ENCODE peak calls at places on chromosome 19, in five cellular contexts. V, J, B, G and Z are unnamed samples.

GRCh38 chr19:2254052-2254872 is 2.0 kb downstream of the JSRP1 start:
- DNase-seq in G (peak), B (no peak), V (peak), J (peak), Z (peak)

GRCh38 chr19:2207991-2208860 is 27.9 kb downstream of the PLEKHJ1 start:
- DNase-seq in G (peak), V (peak), B (no peak), J (peak), Z (peak)

GRCh38 chr19:35106291-35106583 is 9.4 kb upstream of the FXYD3 start:
- DNase-seq in B (no peak), J (no peak), V (no peak), G (no peak), Z (no peak)

GRCh38 chr19:42250666-42251531 is 4.0 kb downstream of the ERF start:
- DNase-seq in B (no peak), J (peak), V (no peak), G (no peak), Z (peak)

GRCh38 chr19:2239771-2240770 is 3.4 kb downstream of the SF3A2 start:
- DNase-seq in G (peak), B (no peak), V (peak), J (peak), Z (no peak)

GRCh38 chr19:34215006-34215665 is 39.2 kb upstream of the GARRE1 start:
- DNase-seq in V (no peak), B (no peak), G (no peak), J (no peak), Z (no peak)

GRCh38 chr19:56170261-56170660 is 5.5 kb upstream of the GALP start:
- DNase-seq in V (no peak), J (peak), G (no peak), B (no peak), Z (peak)

GRCh38 chr19:40982594-40983101 is 8.4 kb upstream of the CYP2B6 start:
- DNase-seq in J (peak), G (no peak), B (peak), V (peak), Z (no peak)

GRCh38 chr19:47096721-47097120 is 16.9 kb downstream of the ZC3H4 start:
- DNase-seq in J (no peak), V (no peak), G (no peak), B (no peak), Z (no peak)

GRCh38 chr19:55831846-55832245 is at the start of gene NLRP11:
- DNase-seq in V (no peak), G (no peak), J (no peak), B (no peak), Z (no peak)

GRCh38 chr19:58557253-58558065 is 952 bp downstream of the UBE2M start:
- DNase-seq in V (no peak), G (no peak), B (no peak), J (no peak), Z (no peak)

GRCh38 chr19:21824679-21825078 is 11.3 kb downstream of the ZNF43 start:
- DNase-seq in V (no peak), J (peak), B (no peak), G (no peak), Z (no peak)

GRCh38 chr19:12092065-12092867 is 27.7 kb downstream of the ZNF844 start:
- DNase-seq in V (peak), J (peak), B (peak), G (peak), Z (peak)

GRCh38 chr19:54331626-54332025 is 7.3 kb downstream of the LILRA4 start:
- DNase-seq in G (no peak), B (no peak), J (no peak), V (no peak), Z (no peak)
- H2BK15ac ChIP-seq in G (no peak), B (no peak), J (no peak), V (no peak), Z (no peak)

GRCh38 chr19:15466851-15467733 is 2.7 kb upstream of the RASAL3 start:
- DNase-seq in B (no peak), G (no peak), J (peak), V (no peak), Z (peak)
- H2BK15ac ChIP-seq in B (no peak), G (no peak), J (no peak), V (no peak), Z (no peak)

GRCh38 chr19:13376537-13376936 is 129.7 kb downstream of the CACNA1A start:
- DNase-seq in G (no peak), B (no peak), J (no peak), V (no peak), Z (no peak)

GRCh38 chr19:13382633-13382938 is 123.7 kb downstream of the CACNA1A start:
- DNase-seq in B (no peak), J (no peak), G (no peak), V (no peak), Z (no peak)

GRCh38 chr19:13381827-13382632 is 124.2 kb downstream of the CACNA1A start:
- DNase-seq in J (peak), V (peak), B (no peak), G (no peak), Z (no peak)
- H2BK15ac ChIP-seq in J (no peak), V (no peak), B (no peak), G (no peak), Z (no peak)

GRCh38 chr19:7817801-7818200 is 12.2 kb upstream of the EVI5L start:
- DNase-seq in V (no peak), J (no peak), B (no peak), G (no peak), Z (no peak)
- H2BK15ac ChIP-seq in V (no peak), J (no peak), B (no peak), G (no peak), Z (no peak)

GRCh38 chr19:18322318-18322758 is 538 bp downstream of the LSM4 start:
- DNase-seq in V (peak), J (peak), B (no peak), G (no peak), Z (peak)
- H2BK15ac ChIP-seq in V (no peak), J (no peak), B (no peak), G (no peak), Z (no peak)